ENCODE peak calls at places on chromosome 12, in four cellular contexts. One of them, this sample, is unnamed.

GRCh38 chr12:912466-913235 is 36.8 kb downstream of the RAD52 start:
- DNase-seq in WTC11: no peak
- DNase-seq in HEK293T: no peak
- DNase-seq in HepG2: no peak
- DNase-seq in this sample: no peak

GRCh38 chr12:1993341-1993740 is 10.9 kb downstream of the DCP1B start:
- DNase-seq in HEK293T: no peak
- DNase-seq in WTC11: no peak
- DNase-seq in HepG2: peak; percentile 29
- DNase-seq in this sample: no peak

GRCh38 chr12:10771132-10771733 is 31.2 kb downstream of the TAS2R7 start:
- DNase-seq in WTC11: no peak
- DNase-seq in HepG2: peak; percentile 24
- DNase-seq in HEK293T: peak; percentile 22
- DNase-seq in this sample: peak; percentile 8

GRCh38 chr12:63889236-63889635 is 44.7 kb downstream of the SRGAP1 start:
- DNase-seq in HEK293T: no peak
- DNase-seq in HepG2: no peak
- DNase-seq in WTC11: no peak
- DNase-seq in this sample: no peak

GRCh38 chr12:131194166-131194565 is 240.5 kb downstream of the ADGRD1 start:
- DNase-seq in HEK293T: no peak
- DNase-seq in HepG2: no peak
- DNase-seq in WTC11: no peak
- DNase-seq in this sample: peak; percentile 88

GRCh38 chr12:2372735-2373134 is 319.9 kb downstream of the CACNA1C start:
- DNase-seq in WTC11: no peak
- DNase-seq in HepG2: no peak
- DNase-seq in HEK293T: no peak
- DNase-seq in this sample: no peak

GRCh38 chr12:57239587-57240068 is 10.1 kb downstream of the SHMT2 start:
- DNase-seq in HepG2: no peak
- DNase-seq in HEK293T: no peak
- DNase-seq in WTC11: no peak
- DNase-seq in this sample: no peak

GRCh38 chr12:68406134-68406576 is 74.0 kb upstream of the MDM1 start:
- DNase-seq in HepG2: peak; percentile 10
- DNase-seq in WTC11: peak; percentile 18
- DNase-seq in HEK293T: peak; percentile 30
- DNase-seq in this sample: no peak

DNA sequence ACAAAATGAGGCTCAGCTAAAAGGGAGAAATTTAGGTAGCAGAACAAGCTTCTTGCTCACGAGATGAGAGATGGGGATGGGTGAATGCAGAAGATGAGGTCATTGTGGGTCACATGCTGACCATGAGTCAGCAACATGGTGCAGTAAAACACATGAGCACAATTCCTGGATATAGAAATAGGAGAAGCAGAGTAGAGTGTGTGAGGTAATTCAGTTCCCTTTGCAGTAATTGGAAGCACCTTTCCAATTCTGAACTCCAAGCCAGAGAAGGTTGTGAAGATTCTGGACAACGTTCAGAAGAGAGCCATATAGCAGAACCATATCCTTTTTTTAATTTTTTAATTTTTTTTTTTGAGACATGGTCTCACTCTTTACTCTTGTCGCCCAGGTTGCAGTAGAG is 62.0 kb upstream of the LMNTD1 start:
- DNase-seq in HepG2: no peak
- DNase-seq in WTC11: no peak
- DNase-seq in HEK293T: peak; percentile 24
- DNase-seq in this sample: peak; percentile 10
- TF ChIP-seq ELF4 in HepG2: no peak
- TF ChIP-seq ELF4 in WTC11: no peak
- TF ChIP-seq ELF4 in HEK293T: no peak
- TF ChIP-seq ELF4 in this sample: no peak

GRCh38 chr12:49287876-49288275 is 7.1 kb upstream of the PRPH start:
- DNase-seq in HepG2: no peak
- DNase-seq in HEK293T: no peak
- DNase-seq in WTC11: no peak
- DNase-seq in this sample: no peak
- TF ChIP-seq ELF4 in HepG2: no peak
- TF ChIP-seq ELF4 in HEK293T: no peak
- TF ChIP-seq ELF4 in WTC11: no peak
- TF ChIP-seq ELF4 in this sample: no peak

GRCh38 chr12:118160536-118160935 is 24.6 kb downstream of the PEBP1 start:
- DNase-seq in HEK293T: no peak
- DNase-seq in HepG2: no peak
- DNase-seq in WTC11: no peak
- DNase-seq in this sample: no peak

GRCh38 chr12:118166946-118167345 is 31.0 kb downstream of the PEBP1 start:
- DNase-seq in HEK293T: no peak
- DNase-seq in HepG2: no peak
- DNase-seq in WTC11: no peak
- DNase-seq in this sample: no peak

DNA sequence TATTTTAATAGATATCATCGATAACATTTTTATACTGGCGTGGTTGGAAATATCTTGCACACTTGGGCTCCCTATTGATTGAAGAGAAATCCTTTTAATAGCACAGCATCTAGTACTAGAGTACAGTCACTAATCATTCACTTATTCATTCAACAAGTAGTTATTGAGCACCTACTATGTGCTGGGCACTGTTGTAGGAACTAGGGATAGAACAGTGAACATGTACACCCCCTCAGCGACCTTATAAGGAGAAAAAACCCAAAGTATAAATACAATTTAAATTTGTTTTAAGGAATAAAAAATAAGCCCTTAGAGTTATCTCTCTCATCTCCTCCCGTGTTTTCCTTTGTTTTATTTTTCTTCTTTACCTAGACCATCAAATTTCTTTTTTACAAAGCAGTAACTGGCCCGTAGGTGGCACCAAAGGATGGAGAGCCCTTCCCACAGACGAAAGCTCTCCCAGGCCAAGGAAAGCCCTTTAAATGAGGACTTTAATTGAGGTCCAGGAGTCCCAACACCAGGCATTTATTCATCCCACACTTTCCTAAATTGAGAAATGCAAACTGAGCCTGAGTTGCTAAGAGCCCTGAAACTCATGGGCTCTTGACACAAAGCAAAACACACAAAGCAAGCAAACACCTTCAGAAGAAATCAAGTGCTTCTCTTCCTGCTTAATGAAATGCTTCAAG is 29.0 kb downstream of the PEBP1 start:
- DNase-seq in HepG2: peak; percentile 10
- DNase-seq in WTC11: peak; percentile 59
- DNase-seq in HEK293T: peak; percentile 50
- DNase-seq in this sample: peak; percentile 25
- TF ChIP-seq ELF4 in HepG2: no peak
- TF ChIP-seq ELF4 in WTC11: no peak
- TF ChIP-seq ELF4 in HEK293T: no peak
- TF ChIP-seq ELF4 in this sample: no peak

GRCh38 chr12:5172886-5173285 is 129.2 kb downstream of the KCNA5 start:
- DNase-seq in HepG2: no peak
- DNase-seq in WTC11: no peak
- DNase-seq in HEK293T: no peak
- DNase-seq in this sample: no peak
- TF ChIP-seq ELF4 in HepG2: no peak
- TF ChIP-seq ELF4 in WTC11: no peak
- TF ChIP-seq ELF4 in HEK293T: no peak
- TF ChIP-seq ELF4 in this sample: no peak

DNA sequence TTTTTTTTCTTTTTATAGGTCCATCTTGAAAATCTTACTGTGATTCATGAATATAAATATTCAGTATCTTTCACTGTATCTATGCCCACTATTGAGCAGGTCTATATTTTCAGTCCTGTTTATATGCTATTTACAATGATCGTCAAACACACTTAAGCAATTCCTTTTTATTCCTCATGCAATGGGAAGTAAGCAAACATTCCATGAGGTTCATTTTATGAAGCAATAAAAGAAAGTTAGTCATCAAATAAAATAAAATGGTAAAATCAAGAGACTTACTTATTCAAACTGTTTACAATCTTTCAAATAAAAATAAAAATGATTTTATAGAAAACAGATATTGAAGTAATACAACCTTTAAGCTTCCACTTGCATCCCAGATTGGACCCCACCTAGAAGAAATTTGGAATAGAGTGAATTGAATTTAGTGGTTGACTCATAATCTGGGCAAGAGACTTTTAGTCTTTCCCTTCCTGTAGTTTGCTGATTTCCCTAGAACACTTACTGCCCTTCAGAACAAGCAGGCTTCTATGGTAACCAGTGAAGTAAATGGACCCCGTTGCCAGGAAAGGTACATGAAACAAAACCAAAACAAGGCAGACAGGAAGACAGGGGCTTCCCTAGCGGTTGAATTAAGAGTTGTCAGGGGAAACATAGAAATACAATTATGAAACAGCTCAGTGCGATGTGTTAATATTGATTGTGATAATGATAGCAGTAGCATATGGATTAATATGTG is 241.0 kb upstream of the ATP2B1 start:
- DNase-seq in WTC11: no peak
- DNase-seq in HepG2: peak; percentile 9
- DNase-seq in HEK293T: peak; percentile 20
- DNase-seq in this sample: peak; percentile 6
- TF ChIP-seq ELF4 in WTC11: no peak
- TF ChIP-seq ELF4 in HepG2: no peak
- TF ChIP-seq ELF4 in HEK293T: no peak
- TF ChIP-seq ELF4 in this sample: no peak

GRCh38 chr12:58412466-58412865 is 471.1 kb downstream of the ATP23 start:
- DNase-seq in HEK293T: no peak
- DNase-seq in HepG2: no peak
- DNase-seq in WTC11: no peak
- DNase-seq in this sample: no peak

GRCh38 chr12:58415716-58416115 is 474.3 kb downstream of the ATP23 start:
- DNase-seq in HepG2: no peak
- DNase-seq in HEK293T: no peak
- DNase-seq in WTC11: no peak
- DNase-seq in this sample: no peak

GRCh38 chr12:58413794-58414193 is 472.4 kb downstream of the ATP23 start:
- DNase-seq in WTC11: no peak
- DNase-seq in HepG2: no peak
- DNase-seq in HEK293T: no peak
- DNase-seq in this sample: no peak

GRCh38 chr12:58416211-58416610 is 474.8 kb downstream of the ATP23 start:
- DNase-seq in HEK293T: no peak
- DNase-seq in WTC11: no peak
- DNase-seq in HepG2: no peak
- DNase-seq in this sample: no peak

DNA sequence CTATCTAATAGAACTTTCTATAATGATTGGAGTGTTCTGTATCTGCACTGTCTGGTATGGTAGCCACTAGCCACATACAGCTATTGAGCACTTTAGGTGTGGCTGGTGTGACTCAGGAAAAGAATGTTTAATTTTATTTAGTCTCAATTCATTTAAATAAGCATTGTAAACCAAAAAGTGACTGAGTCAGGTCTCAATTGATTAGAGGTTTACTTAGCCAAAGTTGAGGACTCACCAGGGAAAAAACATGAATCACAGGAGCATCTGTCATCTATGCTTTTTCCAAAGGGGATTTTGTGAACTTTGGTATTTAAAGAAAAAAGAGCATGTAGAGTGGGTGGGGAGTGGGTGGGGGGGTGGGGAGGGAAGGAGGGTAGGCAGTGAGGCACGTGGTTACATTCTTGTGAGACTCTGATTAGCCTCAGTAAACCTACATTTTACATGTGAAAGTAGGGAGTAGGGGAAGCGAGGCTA is 473.1 kb downstream of the ATP23 start:
- DNase-seq in HepG2: no peak
- DNase-seq in HEK293T: no peak
- DNase-seq in WTC11: no peak
- DNase-seq in this sample: no peak
- TF ChIP-seq ELF4 in HepG2: no peak
- TF ChIP-seq ELF4 in HEK293T: no peak
- TF ChIP-seq ELF4 in WTC11: no peak
- TF ChIP-seq ELF4 in this sample: no peak

GRCh38 chr12:111024205-111024794 is 103.9 kb upstream of the MYL2 start:
- DNase-seq in HEK293T: peak; percentile 81
- DNase-seq in HepG2: peak; percentile 44
- DNase-seq in WTC11: peak; percentile 84
- DNase-seq in this sample: peak; percentile 80
- TF ChIP-seq ELF4 in HEK293T: no peak
- TF ChIP-seq ELF4 in HepG2: no peak
- TF ChIP-seq ELF4 in WTC11: no peak
- TF ChIP-seq ELF4 in this sample: no peak

DNA sequence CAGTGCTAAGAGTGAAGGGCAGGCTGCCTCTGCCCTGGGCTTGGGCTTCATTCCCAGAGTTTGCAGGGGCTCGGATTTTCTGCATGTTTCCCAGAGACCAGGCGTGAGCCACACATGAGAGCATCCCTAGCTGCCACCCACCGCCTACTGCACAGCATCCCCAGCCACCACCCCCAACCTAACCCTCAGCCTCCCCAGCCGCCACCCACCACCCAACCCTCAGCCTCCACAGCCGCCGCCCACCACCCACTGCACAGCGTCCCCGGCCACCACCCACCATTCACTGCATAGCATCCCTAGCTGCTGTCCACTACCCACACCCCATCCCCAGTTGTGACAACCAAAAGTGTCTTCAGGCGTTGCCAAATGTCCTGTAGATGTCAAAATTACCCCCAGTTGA is 22.6 kb downstream of the FGF6 start:
- DNase-seq in WTC11: no peak
- DNase-seq in HEK293T: no peak
- DNase-seq in HepG2: no peak
- DNase-seq in this sample: no peak
- TF ChIP-seq ELF4 in WTC11: no peak
- TF ChIP-seq ELF4 in HEK293T: no peak
- TF ChIP-seq ELF4 in HepG2: no peak
- TF ChIP-seq ELF4 in this sample: no peak